ENCODE peak calls at places on chromosomes 16 and 17, in eight cellular contexts. One of them, this sample, is unnamed.

GRCh38 chr16:1428511-1428910 is 2.4 kb upstream of the PERCC1 start:
- DNase-seq in sigmoid colon: no peak
- DNase-seq in ELF-1: peak; percentile 57
- DNase-seq in B cell: peak; percentile 79
- DNase-seq in stimulated activated CD4-positive, alpha-beta T cell treated with anti-CD3 and anti-CD28 coated beads, TNF-alpha, amount 100 ng/mL, for 48 hours: peak; percentile 40
- DNase-seq in GM03348: no peak
- DNase-seq in activated gamma-delta T cell treated with Interleukin-2 at 50 U/mL for 16 hours: peak; percentile 40
- DNase-seq in NCI-H446 treated with DMSO at 0.1 percent for 48 hours: no peak
- DNase-seq in this sample: peak; percentile 57

GRCh38 chr17:8611671-8612298 is 18.7 kb downstream of the MYH10 start:
- DNase-seq in sigmoid colon: no peak
- DNase-seq in ELF-1: peak; percentile 29
- DNase-seq in B cell: no peak
- DNase-seq in stimulated activated CD4-positive, alpha-beta T cell treated with anti-CD3 and anti-CD28 coated beads, TNF-alpha, amount 100 ng/mL, for 48 hours: no peak
- DNase-seq in GM03348: peak; percentile 50
- DNase-seq in activated gamma-delta T cell treated with Interleukin-2 at 50 U/mL for 16 hours: no peak
- DNase-seq in NCI-H446 treated with DMSO at 0.1 percent for 48 hours: no peak
- DNase-seq in this sample: no peak

GRCh38 chr16:47627056-47627455 is 165.9 kb downstream of the PHKB start:
- DNase-seq in sigmoid colon: no peak
- DNase-seq in ELF-1: no peak
- DNase-seq in B cell: no peak
- DNase-seq in stimulated activated CD4-positive, alpha-beta T cell treated with anti-CD3 and anti-CD28 coated beads, TNF-alpha, amount 100 ng/mL, for 48 hours: no peak
- DNase-seq in GM03348: no peak
- DNase-seq in activated gamma-delta T cell treated with Interleukin-2 at 50 U/mL for 16 hours: no peak
- DNase-seq in NCI-H446 treated with DMSO at 0.1 percent for 48 hours: no peak
- DNase-seq in this sample: no peak

GRCh38 chr16:85514601-85515318 is 98.4 kb upstream of the GSE1 start:
- DNase-seq in sigmoid colon: peak; percentile 89
- DNase-seq in ELF-1: peak; percentile 93
- DNase-seq in B cell: no peak
- DNase-seq in stimulated activated CD4-positive, alpha-beta T cell treated with anti-CD3 and anti-CD28 coated beads, TNF-alpha, amount 100 ng/mL, for 48 hours: no peak
- DNase-seq in GM03348: peak; percentile 96
- DNase-seq in activated gamma-delta T cell treated with Interleukin-2 at 50 U/mL for 16 hours: no peak
- DNase-seq in NCI-H446 treated with DMSO at 0.1 percent for 48 hours: peak; percentile 54
- DNase-seq in this sample: no peak

GRCh38 chr17:41930009-41930832 is at the start of gene ODAD4:
- DNase-seq in sigmoid colon: peak; percentile 99
- DNase-seq in ELF-1: peak; percentile 97
- DNase-seq in B cell: peak; percentile 94
- DNase-seq in stimulated activated CD4-positive, alpha-beta T cell treated with anti-CD3 and anti-CD28 coated beads, TNF-alpha, amount 100 ng/mL, for 48 hours: peak; percentile 90
- DNase-seq in GM03348: peak; percentile 98
- DNase-seq in activated gamma-delta T cell treated with Interleukin-2 at 50 U/mL for 16 hours: peak; percentile 94
- DNase-seq in NCI-H446 treated with DMSO at 0.1 percent for 48 hours: peak; percentile 88
- DNase-seq in this sample: peak; percentile 97

GRCh38 chr17:57068222-57068658 is 16.8 kb upstream of the AKAP1 start:
- DNase-seq in sigmoid colon: no peak
- DNase-seq in ELF-1: peak; percentile 81
- DNase-seq in B cell: no peak
- DNase-seq in stimulated activated CD4-positive, alpha-beta T cell treated with anti-CD3 and anti-CD28 coated beads, TNF-alpha, amount 100 ng/mL, for 48 hours: no peak
- DNase-seq in GM03348: no peak
- DNase-seq in activated gamma-delta T cell treated with Interleukin-2 at 50 U/mL for 16 hours: no peak
- DNase-seq in NCI-H446 treated with DMSO at 0.1 percent for 48 hours: no peak
- DNase-seq in this sample: no peak

GRCh38 chr17:54944796-54945195 is 23.7 kb downstream of the COX11 start:
- DNase-seq in sigmoid colon: no peak
- DNase-seq in ELF-1: no peak
- DNase-seq in B cell: no peak
- DNase-seq in stimulated activated CD4-positive, alpha-beta T cell treated with anti-CD3 and anti-CD28 coated beads, TNF-alpha, amount 100 ng/mL, for 48 hours: no peak
- DNase-seq in GM03348: peak; percentile 29
- DNase-seq in activated gamma-delta T cell treated with Interleukin-2 at 50 U/mL for 16 hours: no peak
- DNase-seq in NCI-H446 treated with DMSO at 0.1 percent for 48 hours: no peak
- DNase-seq in this sample: no peak

GRCh38 chr17:75814900-75815373 is 29.3 kb downstream of the UNC13D start:
- DNase-seq in sigmoid colon: no peak
- DNase-seq in ELF-1: peak; percentile 53
- DNase-seq in B cell: no peak
- DNase-seq in stimulated activated CD4-positive, alpha-beta T cell treated with anti-CD3 and anti-CD28 coated beads, TNF-alpha, amount 100 ng/mL, for 48 hours: no peak
- DNase-seq in GM03348: no peak
- DNase-seq in activated gamma-delta T cell treated with Interleukin-2 at 50 U/mL for 16 hours: no peak
- DNase-seq in NCI-H446 treated with DMSO at 0.1 percent for 48 hours: no peak
- DNase-seq in this sample: no peak

GRCh38 chr16:28090646-28091377 is 27.3 kb upstream of the GSG1L start:
- DNase-seq in sigmoid colon: no peak
- DNase-seq in ELF-1: peak; percentile 90
- DNase-seq in B cell: no peak
- DNase-seq in stimulated activated CD4-positive, alpha-beta T cell treated with anti-CD3 and anti-CD28 coated beads, TNF-alpha, amount 100 ng/mL, for 48 hours: no peak
- DNase-seq in GM03348: peak; percentile 40
- DNase-seq in activated gamma-delta T cell treated with Interleukin-2 at 50 U/mL for 16 hours: no peak
- DNase-seq in NCI-H446 treated with DMSO at 0.1 percent for 48 hours: no peak
- DNase-seq in this sample: no peak

GRCh38 chr16:65745-66144 is 6.7 kb downstream of the RHBDF1 start:
- DNase-seq in sigmoid colon: peak; percentile 90
- DNase-seq in ELF-1: peak; percentile 89
- DNase-seq in B cell: peak; percentile 87
- DNase-seq in stimulated activated CD4-positive, alpha-beta T cell treated with anti-CD3 and anti-CD28 coated beads, TNF-alpha, amount 100 ng/mL, for 48 hours: peak; percentile 79
- DNase-seq in GM03348: peak; percentile 88
- DNase-seq in activated gamma-delta T cell treated with Interleukin-2 at 50 U/mL for 16 hours: peak; percentile 85
- DNase-seq in NCI-H446 treated with DMSO at 0.1 percent for 48 hours: peak; percentile 20
- DNase-seq in this sample: peak; percentile 87

GRCh38 chr17:77331161-77331864 is 190.5 kb downstream of the SEC14L1 start:
- DNase-seq in sigmoid colon: peak; percentile 96
- DNase-seq in ELF-1: peak; percentile 93
- DNase-seq in B cell: peak; percentile 93
- DNase-seq in stimulated activated CD4-positive, alpha-beta T cell treated with anti-CD3 and anti-CD28 coated beads, TNF-alpha, amount 100 ng/mL, for 48 hours: peak; percentile 96
- DNase-seq in GM03348: peak; percentile 85
- DNase-seq in activated gamma-delta T cell treated with Interleukin-2 at 50 U/mL for 16 hours: peak; percentile 98
- DNase-seq in NCI-H446 treated with DMSO at 0.1 percent for 48 hours: peak; percentile 69
- DNase-seq in this sample: peak; percentile 95

GRCh38 chr16:51359141-51359960 is 208.3 kb upstream of the SALL1 start:
- DNase-seq in sigmoid colon: peak; percentile 75
- DNase-seq in ELF-1: peak; percentile 88
- DNase-seq in B cell: no peak
- DNase-seq in stimulated activated CD4-positive, alpha-beta T cell treated with anti-CD3 and anti-CD28 coated beads, TNF-alpha, amount 100 ng/mL, for 48 hours: no peak
- DNase-seq in GM03348: no peak
- DNase-seq in activated gamma-delta T cell treated with Interleukin-2 at 50 U/mL for 16 hours: no peak
- DNase-seq in NCI-H446 treated with DMSO at 0.1 percent for 48 hours: no peak
- DNase-seq in this sample: no peak

GRCh38 chr16:23482778-23483177 is 27.5 kb downstream of the GGA2 start:
- DNase-seq in sigmoid colon: no peak
- DNase-seq in ELF-1: no peak
- DNase-seq in B cell: peak; percentile 39
- DNase-seq in stimulated activated CD4-positive, alpha-beta T cell treated with anti-CD3 and anti-CD28 coated beads, TNF-alpha, amount 100 ng/mL, for 48 hours: no peak
- DNase-seq in GM03348: no peak
- DNase-seq in activated gamma-delta T cell treated with Interleukin-2 at 50 U/mL for 16 hours: peak; percentile 29
- DNase-seq in NCI-H446 treated with DMSO at 0.1 percent for 48 hours: no peak
- DNase-seq in this sample: no peak

GRCh38 chr16:90018297-90019200 is 707 bp downstream of the DBNDD1 start:
- DNase-seq in sigmoid colon: no peak
- DNase-seq in ELF-1: peak; percentile 84
- DNase-seq in B cell: no peak
- DNase-seq in stimulated activated CD4-positive, alpha-beta T cell treated with anti-CD3 and anti-CD28 coated beads, TNF-alpha, amount 100 ng/mL, for 48 hours: no peak
- DNase-seq in GM03348: no peak
- DNase-seq in activated gamma-delta T cell treated with Interleukin-2 at 50 U/mL for 16 hours: no peak
- DNase-seq in NCI-H446 treated with DMSO at 0.1 percent for 48 hours: no peak
- DNase-seq in this sample: no peak

GRCh38 chr16:65547799-65548446 is 426.1 kb upstream of the CDH11 start:
- DNase-seq in sigmoid colon: no peak
- DNase-seq in ELF-1: peak; percentile 85
- DNase-seq in B cell: no peak
- DNase-seq in stimulated activated CD4-positive, alpha-beta T cell treated with anti-CD3 and anti-CD28 coated beads, TNF-alpha, amount 100 ng/mL, for 48 hours: no peak
- DNase-seq in GM03348: peak; percentile 87
- DNase-seq in activated gamma-delta T cell treated with Interleukin-2 at 50 U/mL for 16 hours: no peak
- DNase-seq in NCI-H446 treated with DMSO at 0.1 percent for 48 hours: no peak
- DNase-seq in this sample: no peak

GRCh38 chr17:33469411-33469810 is 176.3 kb upstream of the ASIC2 start:
- DNase-seq in sigmoid colon: no peak
- DNase-seq in ELF-1: no peak
- DNase-seq in B cell: no peak
- DNase-seq in stimulated activated CD4-positive, alpha-beta T cell treated with anti-CD3 and anti-CD28 coated beads, TNF-alpha, amount 100 ng/mL, for 48 hours: no peak
- DNase-seq in GM03348: no peak
- DNase-seq in activated gamma-delta T cell treated with Interleukin-2 at 50 U/mL for 16 hours: no peak
- DNase-seq in NCI-H446 treated with DMSO at 0.1 percent for 48 hours: no peak
- DNase-seq in this sample: no peak

GRCh38 chr16:31460582-31461002 is 1.3 kb downstream of the ARMC5 start:
- DNase-seq in sigmoid colon: peak; percentile 63
- DNase-seq in ELF-1: no peak
- DNase-seq in B cell: peak; percentile 46
- DNase-seq in stimulated activated CD4-positive, alpha-beta T cell treated with anti-CD3 and anti-CD28 coated beads, TNF-alpha, amount 100 ng/mL, for 48 hours: no peak
- DNase-seq in GM03348: peak; percentile 36
- DNase-seq in activated gamma-delta T cell treated with Interleukin-2 at 50 U/mL for 16 hours: no peak
- DNase-seq in NCI-H446 treated with DMSO at 0.1 percent for 48 hours: peak; percentile 21
- DNase-seq in this sample: peak; percentile 72

GRCh38 chr16:83744521-83744981 is 63.2 kb upstream of the HSBP1 start:
- DNase-seq in sigmoid colon: peak; percentile 73
- DNase-seq in ELF-1: peak; percentile 85
- DNase-seq in B cell: peak; percentile 23
- DNase-seq in stimulated activated CD4-positive, alpha-beta T cell treated with anti-CD3 and anti-CD28 coated beads, TNF-alpha, amount 100 ng/mL, for 48 hours: no peak
- DNase-seq in GM03348: no peak
- DNase-seq in activated gamma-delta T cell treated with Interleukin-2 at 50 U/mL for 16 hours: no peak
- DNase-seq in NCI-H446 treated with DMSO at 0.1 percent for 48 hours: no peak
- DNase-seq in this sample: no peak

GRCh38 chr16:58732545-58733247 is 1.4 kb downstream of the GOT2 start:
- DNase-seq in sigmoid colon: no peak
- DNase-seq in ELF-1: peak; percentile 6
- DNase-seq in B cell: no peak
- DNase-seq in stimulated activated CD4-positive, alpha-beta T cell treated with anti-CD3 and anti-CD28 coated beads, TNF-alpha, amount 100 ng/mL, for 48 hours: no peak
- DNase-seq in GM03348: peak; percentile 17
- DNase-seq in activated gamma-delta T cell treated with Interleukin-2 at 50 U/mL for 16 hours: no peak
- DNase-seq in NCI-H446 treated with DMSO at 0.1 percent for 48 hours: no peak
- DNase-seq in this sample: peak; percentile 27

GRCh38 chr16:27966756-27967155 is 96.8 kb downstream of the GSG1L start:
- DNase-seq in sigmoid colon: peak; percentile 24
- DNase-seq in ELF-1: no peak
- DNase-seq in B cell: no peak
- DNase-seq in stimulated activated CD4-positive, alpha-beta T cell treated with anti-CD3 and anti-CD28 coated beads, TNF-alpha, amount 100 ng/mL, for 48 hours: no peak
- DNase-seq in GM03348: no peak
- DNase-seq in activated gamma-delta T cell treated with Interleukin-2 at 50 U/mL for 16 hours: no peak
- DNase-seq in NCI-H446 treated with DMSO at 0.1 percent for 48 hours: no peak
- DNase-seq in this sample: no peak

GRCh38 chr17:28745052-28745776 is 1.4 kb downstream of the TRAF4 start:
- DNase-seq in sigmoid colon: peak; percentile 83
- DNase-seq in ELF-1: peak; percentile 90
- DNase-seq in B cell: peak; percentile 64
- DNase-seq in stimulated activated CD4-positive, alpha-beta T cell treated with anti-CD3 and anti-CD28 coated beads, TNF-alpha, amount 100 ng/mL, for 48 hours: no peak
- DNase-seq in GM03348: peak; percentile 52
- DNase-seq in activated gamma-delta T cell treated with Interleukin-2 at 50 U/mL for 16 hours: no peak
- DNase-seq in NCI-H446 treated with DMSO at 0.1 percent for 48 hours: no peak
- DNase-seq in this sample: peak; percentile 56

GRCh38 chr17:65531508-65532431 is 29.7 kb downstream of the AXIN2 start:
- DNase-seq in sigmoid colon: peak; percentile 88
- DNase-seq in ELF-1: peak; percentile 93
- DNase-seq in B cell: no peak
- DNase-seq in stimulated activated CD4-positive, alpha-beta T cell treated with anti-CD3 and anti-CD28 coated beads, TNF-alpha, amount 100 ng/mL, for 48 hours: no peak
- DNase-seq in GM03348: peak; percentile 67
- DNase-seq in activated gamma-delta T cell treated with Interleukin-2 at 50 U/mL for 16 hours: no peak
- DNase-seq in NCI-H446 treated with DMSO at 0.1 percent for 48 hours: no peak
- DNase-seq in this sample: no peak

GRCh38 chr17:79837888-79838540 is 1.2 kb downstream of the CBX4 start:
- DNase-seq in sigmoid colon: no peak
- DNase-seq in ELF-1: no peak
- DNase-seq in B cell: peak; percentile 69
- DNase-seq in stimulated activated CD4-positive, alpha-beta T cell treated with anti-CD3 and anti-CD28 coated beads, TNF-alpha, amount 100 ng/mL, for 48 hours: no peak
- DNase-seq in GM03348: no peak
- DNase-seq in activated gamma-delta T cell treated with Interleukin-2 at 50 U/mL for 16 hours: peak; percentile 37
- DNase-seq in NCI-H446 treated with DMSO at 0.1 percent for 48 hours: no peak
- DNase-seq in this sample: peak; percentile 55

GRCh38 chr16:53091508-53092211 is 36.9 kb downstream of the CHD9 start:
- DNase-seq in sigmoid colon: peak; percentile 85
- DNase-seq in ELF-1: peak; percentile 84
- DNase-seq in B cell: peak; percentile 39
- DNase-seq in stimulated activated CD4-positive, alpha-beta T cell treated with anti-CD3 and anti-CD28 coated beads, TNF-alpha, amount 100 ng/mL, for 48 hours: no peak
- DNase-seq in GM03348: peak; percentile 64
- DNase-seq in activated gamma-delta T cell treated with Interleukin-2 at 50 U/mL for 16 hours: no peak
- DNase-seq in NCI-H446 treated with DMSO at 0.1 percent for 48 hours: peak; percentile 93
- DNase-seq in this sample: peak; percentile 44

GRCh38 chr16:86573215-86573614 is 5.1 kb upstream of the FOXL1 start:
- DNase-seq in sigmoid colon: no peak
- DNase-seq in ELF-1: peak; percentile 51
- DNase-seq in B cell: no peak
- DNase-seq in stimulated activated CD4-positive, alpha-beta T cell treated with anti-CD3 and anti-CD28 coated beads, TNF-alpha, amount 100 ng/mL, for 48 hours: no peak
- DNase-seq in GM03348: no peak
- DNase-seq in activated gamma-delta T cell treated with Interleukin-2 at 50 U/mL for 16 hours: no peak
- DNase-seq in NCI-H446 treated with DMSO at 0.1 percent for 48 hours: no peak
- DNase-seq in this sample: no peak

GRCh38 chr17:7295230-7296180 is 1.1 kb upstream of the YBX2 start:
- DNase-seq in sigmoid colon: no peak
- DNase-seq in ELF-1: peak; percentile 58
- DNase-seq in B cell: peak; percentile 30
- DNase-seq in stimulated activated CD4-positive, alpha-beta T cell treated with anti-CD3 and anti-CD28 coated beads, TNF-alpha, amount 100 ng/mL, for 48 hours: no peak
- DNase-seq in GM03348: no peak
- DNase-seq in activated gamma-delta T cell treated with Interleukin-2 at 50 U/mL for 16 hours: no peak
- DNase-seq in NCI-H446 treated with DMSO at 0.1 percent for 48 hours: no peak
- DNase-seq in this sample: no peak

GRCh38 chr17:51487947-51488346 is 227.6 kb downstream of the UTP18 start:
- DNase-seq in sigmoid colon: no peak
- DNase-seq in ELF-1: peak; percentile 49
- DNase-seq in B cell: no peak
- DNase-seq in stimulated activated CD4-positive, alpha-beta T cell treated with anti-CD3 and anti-CD28 coated beads, TNF-alpha, amount 100 ng/mL, for 48 hours: no peak
- DNase-seq in GM03348: no peak
- DNase-seq in activated gamma-delta T cell treated with Interleukin-2 at 50 U/mL for 16 hours: no peak
- DNase-seq in NCI-H446 treated with DMSO at 0.1 percent for 48 hours: no peak
- DNase-seq in this sample: peak; percentile 33

This sample was measured in NAMALWA.